ENCODE peak calls at places on chromosomes 7 and 10, in ten cellular contexts. W, X, N, P, L, T, V, D, G and I are unnamed samples.

GRCh38 chr10:117729156-117729555 is 186.6 kb downstream of the EMX2 start:
- ATAC-seq in W (no peak), X (no peak), N (no peak), P (no peak), L (no peak), T (no peak), V (no peak), D (no peak), G (no peak), I (no peak)

GRCh38 chr7:7323921-7324320 is 141.6 kb downstream of the C1GALT1 start:
- ATAC-seq in W (no peak), X (no peak), N (no peak), P (no peak), L (no peak), T (no peak), V (no peak), D (no peak), G (no peak), I (no peak)

GRCh38 chr10:116769791-116770190 is 27.4 kb upstream of the HSPA12A start:
- ATAC-seq in W (no peak), X (no peak), N (no peak), P (peak; percentile 43), L (no peak), T (no peak), V (no peak), D (peak; percentile 37), G (no peak), I (no peak)

GRCh38 chr7:2373124-2373556 is 18.5 kb downstream of the EIF3B start:
- ATAC-seq in W (peak; percentile 74), X (no peak), N (peak; percentile 30), P (peak; percentile 28), L (peak; percentile 54), T (peak; percentile 30), V (peak; percentile 34), D (no peak), G (peak; percentile 76), I (no peak)

GRCh38 chr7:92704858-92705257 is 114.7 kb upstream of the FAM133B start:
- ATAC-seq in W (no peak), X (no peak), N (no peak), P (no peak), L (no peak), T (no peak), V (no peak), D (no peak), G (no peak), I (no peak)

GRCh38 chr10:73908853-73909611 is 1.9 kb upstream of the PLAU start:
- ATAC-seq in W (peak; percentile 27), X (peak; percentile 66), N (no peak), P (no peak), L (peak; percentile 51), T (no peak), V (peak; percentile 66), D (peak; percentile 37), G (peak; percentile 23), I (no peak)

GRCh38 chr7:108920490-108920889 is 350.8 kb downstream of the DNAJB9 start:
- ATAC-seq in W (no peak), X (no peak), N (no peak), P (no peak), L (no peak), T (no peak), V (no peak), D (no peak), G (no peak), I (no peak)

GRCh38 chr10:94103902-94104301 is 110.2 kb downstream of the PLCE1 start:
- ATAC-seq in W (no peak), X (no peak), N (peak; percentile 40), P (no peak), L (peak; percentile 47), T (no peak), V (no peak), D (peak; percentile 40), G (no peak), I (no peak)

GRCh38 chr10:6507311-6507710 is 72.8 kb downstream of the PRKCQ start:
- ATAC-seq in W (no peak), X (no peak), N (no peak), P (no peak), L (no peak), T (no peak), V (no peak), D (no peak), G (no peak), I (no peak)

GRCh38 chr7:151457534-151457933 is 17.6 kb upstream of the CRYGN start:
- ATAC-seq in W (no peak), X (no peak), N (no peak), P (no peak), L (no peak), T (no peak), V (no peak), D (no peak), G (no peak), I (no peak)

GRCh38 chr7:151461942-151462230 is 21.9 kb upstream of the CRYGN start:
- ATAC-seq in W (no peak), X (no peak), N (no peak), P (no peak), L (no peak), T (no peak), V (no peak), D (no peak), G (no peak), I (no peak)

GRCh38 chr7:151461096-151461941 is 21.4 kb upstream of the CRYGN start:
- ATAC-seq in W (no peak), X (no peak), N (no peak), P (no peak), L (no peak), T (no peak), V (no peak), D (no peak), G (no peak), I (no peak)

GRCh38 chr7:151460474-151460855 is 20.5 kb upstream of the CRYGN start:
- ATAC-seq in W (peak; percentile 3), X (no peak), N (peak; percentile 33), P (peak; percentile 34), L (peak; percentile 44), T (peak; percentile 21), V (peak; percentile 32), D (peak; percentile 30), G (peak; percentile 45), I (peak; percentile 42)

GRCh38 chr7:151459726-151460473 is 20.0 kb upstream of the CRYGN start:
- ATAC-seq in W (peak; percentile 88), X (peak; percentile 18), N (peak; percentile 79), P (peak; percentile 93), L (peak; percentile 90), T (peak; percentile 83), V (peak; percentile 90), D (peak; percentile 89), G (peak; percentile 84), I (peak; percentile 93)
- TF ChIP-seq POLR2A in W (peak; percentile 42), X (no peak), N (no peak), P (no peak), L (no peak), T (no peak), V (no peak), D (no peak), G (peak; percentile 42), I (no peak)

DNA sequence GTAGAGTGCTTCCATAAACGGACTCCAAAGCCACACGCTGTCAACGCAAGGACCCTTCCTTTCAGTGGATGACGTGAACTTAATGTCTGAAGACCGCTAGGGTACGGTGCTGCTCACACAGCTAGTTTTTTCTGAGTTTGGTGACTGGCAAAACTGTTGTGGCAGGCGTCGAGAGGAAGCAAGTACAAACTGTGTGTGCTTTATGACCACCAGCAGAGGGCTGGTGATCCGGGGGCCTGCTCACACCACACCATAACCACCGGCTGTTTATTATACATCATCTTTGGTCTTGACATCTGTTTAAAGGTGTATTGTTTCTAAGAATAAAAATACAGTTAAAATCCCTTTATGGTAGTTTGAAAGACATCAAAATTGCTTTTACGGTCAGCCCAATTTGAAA is 37.1 kb upstream of the ATP6V0A4 start:
- ATAC-seq in W (no peak), X (peak; percentile 81), N (peak; percentile 46), P (no peak), L (peak; percentile 47), T (peak; percentile 57), V (no peak), D (no peak), G (no peak), I (no peak)
- TF ChIP-seq CTCF in W (no peak), X (peak; percentile 33), N (no peak), P (no peak), L (no peak), T (no peak), V (no peak), D (no peak), G (no peak), I (no peak)

GRCh38 chr10:92695679-92696605 is 6.2 kb downstream of the HHEX start:
- ATAC-seq in W (peak; percentile 48), X (peak; percentile 58), N (no peak), P (peak; percentile 37), L (peak; percentile 31), T (peak; percentile 3), V (no peak), D (peak; percentile 37), G (no peak), I (peak; percentile 44)
- TF ChIP-seq POLR2A in W (peak; percentile 65), X (peak; percentile 65), N (no peak), P (no peak), L (no peak), T (no peak), V (no peak), D (no peak), G (no peak), I (no peak)

GRCh38 chr7:48337012-48337621 is 165.9 kb downstream of the ABCA13 start:
- ATAC-seq in W (peak; percentile 62), X (peak; percentile 42), N (peak; percentile 46), P (no peak), L (peak; percentile 81), T (peak; percentile 86), V (no peak), D (no peak), G (no peak), I (no peak)
- TF ChIP-seq CTCF in W (peak; percentile 35), X (no peak), N (peak; percentile 49), P (peak; percentile 22), L (peak; percentile 44), T (peak; percentile 48), V (peak; percentile 34), D (no peak), G (no peak), I (no peak)

DNA sequence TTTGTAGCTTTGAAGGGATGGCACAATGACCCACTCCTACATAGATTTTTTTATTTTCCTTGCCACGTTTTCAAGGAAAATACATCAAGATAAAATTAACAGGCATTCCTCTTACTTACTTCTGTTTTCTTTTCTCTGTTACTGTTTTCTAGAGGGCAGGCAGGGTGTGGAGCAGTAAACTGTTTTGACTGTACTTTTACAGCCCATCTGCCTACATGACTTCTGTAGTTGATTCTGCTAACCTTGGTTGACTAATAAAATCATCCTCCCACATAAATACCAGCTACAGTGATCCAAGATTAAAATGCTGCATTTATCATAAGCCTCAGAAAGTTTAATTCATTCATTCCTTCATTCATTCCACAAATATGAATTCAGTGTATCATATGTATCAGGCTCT is 158.5 kb downstream of the TRIL start:
- ATAC-seq in W (no peak), X (no peak), N (no peak), P (no peak), L (no peak), T (no peak), V (no peak), D (no peak), G (no peak), I (no peak)
- TF ChIP-seq POLR2A in W (no peak), X (no peak), N (no peak), P (no peak), L (no peak), T (no peak), V (no peak), D (no peak), G (no peak), I (no peak)